ENCODE peak calls at places on chromosome 10, in four cellular contexts. One of them, this sample, is unnamed.

GRCh38 chr10:14578060-14578952 is 196.4 kb downstream of the FAM107B start:
- DNase-seq in IMR-90: peak; percentile 68
- DNase-seq in germinal center: no peak
- DNase-seq in G401: peak; percentile 40
- DNase-seq in this sample: peak; percentile 18

GRCh38 chr10:42836096-42836495 is 53.5 kb downstream of the BMS1 start:
- DNase-seq in G401: no peak
- DNase-seq in germinal center: no peak
- DNase-seq in IMR-90: no peak
- DNase-seq in this sample: no peak

GRCh38 chr10:13816195-13816926 is 229.6 kb downstream of the PRPF18 start:
- DNase-seq in IMR-90: peak; percentile 95
- DNase-seq in germinal center: no peak
- DNase-seq in G401: peak; percentile 79
- DNase-seq in this sample: peak; percentile 10

GRCh38 chr10:43822509-43823236 is 174.0 kb upstream of the ZNF32 start:
- DNase-seq in germinal center: no peak
- DNase-seq in G401: no peak
- DNase-seq in IMR-90: no peak
- DNase-seq in this sample: peak; percentile 75

GRCh38 chr10:94194256-94194655 is 168.5 kb downstream of the NOC3L start:
- DNase-seq in germinal center: no peak
- DNase-seq in G401: no peak
- DNase-seq in IMR-90: peak; percentile 57
- DNase-seq in this sample: peak; percentile 80

GRCh38 chr10:125868372-125868975 is 12.6 kb downstream of the DHX32 start:
- DNase-seq in germinal center: no peak
- DNase-seq in IMR-90: peak; percentile 65
- DNase-seq in G401: peak; percentile 34
- DNase-seq in this sample: peak; percentile 63

GRCh38 chr10:75617485-75618155 is 186.2 kb downstream of the LRMDA start:
- DNase-seq in IMR-90: no peak
- DNase-seq in G401: no peak
- DNase-seq in germinal center: no peak
- DNase-seq in this sample: peak; percentile 9

GRCh38 chr10:32953277-32953927 is 4.6 kb downstream of the ITGB1 start:
- DNase-seq in IMR-90: no peak
- DNase-seq in G401: no peak
- DNase-seq in germinal center: no peak
- DNase-seq in this sample: no peak

GRCh38 chr10:31121797-31122586 is 90.3 kb upstream of the ZNF438 start:
- DNase-seq in G401: no peak
- DNase-seq in germinal center: no peak
- DNase-seq in IMR-90: peak; percentile 46
- DNase-seq in this sample: peak; percentile 66

GRCh38 chr10:28151636-28152035 is 151.2 kb downstream of the MPP7 start:
- DNase-seq in IMR-90: no peak
- DNase-seq in germinal center: no peak
- DNase-seq in G401: peak; percentile 74
- DNase-seq in this sample: no peak

GRCh38 chr10:23070819-23071218 is 24.6 kb upstream of the MSRB2 start:
- DNase-seq in IMR-90: no peak
- DNase-seq in germinal center: no peak
- DNase-seq in G401: no peak
- DNase-seq in this sample: no peak

GRCh38 chr10:3397231-3397630 is 224.6 kb upstream of the PITRM1 start:
- DNase-seq in IMR-90: peak; percentile 40
- DNase-seq in G401: no peak
- DNase-seq in germinal center: no peak
- DNase-seq in this sample: peak; percentile 35

GRCh38 chr10:87966454-87966853 is 103.0 kb downstream of the PTEN start:
- DNase-seq in IMR-90: no peak
- DNase-seq in germinal center: no peak
- DNase-seq in G401: no peak
- DNase-seq in this sample: no peak

GRCh38 chr10:104510644-104511043 is 130.4 kb upstream of the SORCS3 start:
- DNase-seq in G401: no peak
- DNase-seq in IMR-90: no peak
- DNase-seq in germinal center: no peak
- DNase-seq in this sample: no peak

GRCh38 chr10:122999347-122999746 is 9.2 kb downstream of the IKZF5 start:
- DNase-seq in IMR-90: no peak
- DNase-seq in germinal center: no peak
- DNase-seq in G401: no peak
- DNase-seq in this sample: no peak

GRCh38 chr10:78865931-78866717 is 202.6 kb upstream of the ZMIZ1 start:
- DNase-seq in G401: no peak
- DNase-seq in germinal center: no peak
- DNase-seq in IMR-90: no peak
- DNase-seq in this sample: no peak

GRCh38 chr10:5614081-5614721 is 52.2 kb downstream of the ASB13 start:
- DNase-seq in IMR-90: peak; percentile 60
- DNase-seq in G401: no peak
- DNase-seq in germinal center: no peak
- DNase-seq in this sample: peak; percentile 55

GRCh38 chr10:131855396-131855762 is 45.4 kb upstream of the PPP2R2D start:
- DNase-seq in germinal center: no peak
- DNase-seq in G401: no peak
- DNase-seq in IMR-90: no peak
- DNase-seq in this sample: no peak

GRCh38 chr10:28179490-28180099 is 123.3 kb downstream of the MPP7 start:
- DNase-seq in germinal center: peak; percentile 9
- DNase-seq in IMR-90: peak; percentile 62
- DNase-seq in G401: peak; percentile 77
- DNase-seq in this sample: peak; percentile 66

GRCh38 chr10:35172574-35172973 is 45.9 kb downstream of the CREM start:
- DNase-seq in IMR-90: peak; percentile 41
- DNase-seq in G401: peak; percentile 57
- DNase-seq in germinal center: no peak
- DNase-seq in this sample: peak; percentile 34

GRCh38 chr10:48604408-48605263 is at the start of gene ARHGAP22:
- DNase-seq in G401: peak; percentile 77
- DNase-seq in germinal center: peak; percentile 72
- DNase-seq in IMR-90: peak; percentile 29
- DNase-seq in this sample: peak; percentile 86

GRCh38 chr10:6486280-6486679 is 93.8 kb downstream of the PRKCQ start:
- DNase-seq in germinal center: no peak
- DNase-seq in IMR-90: no peak
- DNase-seq in G401: no peak
- DNase-seq in this sample: no peak

GRCh38 chr10:46544989-46545791 is 11.3 kb downstream of the GPRIN2 start:
- DNase-seq in germinal center: peak; percentile 70
- DNase-seq in G401: no peak
- DNase-seq in IMR-90: no peak
- DNase-seq in this sample: peak; percentile 57

GRCh38 chr10:74662635-74663034 is 163.8 kb upstream of the KAT6B start:
- DNase-seq in G401: no peak
- DNase-seq in germinal center: no peak
- DNase-seq in IMR-90: no peak
- DNase-seq in this sample: no peak

GRCh38 chr10:45375716-45376231 is 1.8 kb downstream of the ALOX5 start:
- DNase-seq in IMR-90: no peak
- DNase-seq in germinal center: peak; percentile 64
- DNase-seq in G401: no peak
- DNase-seq in this sample: no peak